ENCODE peak calls at places on chromosomes 2 and 18, in ten cellular contexts. W, Q, P, O, Y, G, S, B, L and A are unnamed samples.

GRCh38 chr2:146602856-146603255 is 1242.0 kb upstream of the ACVR2A start:
- DNase-seq in G (no peak), O (no peak), S (no peak), B (no peak), W (no peak), Y (no peak), P (no peak), L (no peak), Q (no peak), A (no peak)

GRCh38 chr2:66851449-66851872 is 416.5 kb downstream of the MEIS1 start:
- DNase-seq in P (no peak), Y (no peak), S (no peak), Q (no peak), G (no peak), L (no peak), W (no peak), B (no peak), O (no peak), A (no peak)

GRCh38 chr18:4765401-4765800 is 310.3 kb upstream of the DLGAP1 start:
- DNase-seq in P (no peak), S (no peak), W (no peak), Q (no peak), Y (no peak), G (no peak), L (no peak), B (no peak), O (no peak), A (no peak)

GRCh38 chr2:31070339-31070738 is 67.9 kb downstream of the GALNT14 start:
- DNase-seq in Y (no peak), S (no peak), W (no peak), P (no peak), O (no peak), L (no peak), B (no peak), G (no peak), Q (no peak), A (no peak)

GRCh38 chr2:95700554-95700953 is 108.8 kb downstream of the TRIM43 start:
- DNase-seq in B (no peak), W (no peak), Y (no peak), Q (no peak), P (no peak), O (no peak), G (no peak), L (no peak), S (no peak), A (no peak)

GRCh38 chr2:203451011-203451410 is 84.1 kb downstream of the RAPH1 start:
- DNase-seq in Y (no peak), B (no peak), W (no peak), L (no peak), O (no peak), S (no peak), P (no peak), Q (no peak), G (no peak), A (no peak)

GRCh38 chr2:69119104-69119503 is 106.1 kb downstream of the ANTXR1 start:
- DNase-seq in W (no peak), P (no peak), G (no peak), Y (no peak), O (no peak), Q (no peak), B (no peak), L (no peak), S (no peak), A (no peak)

GRCh38 chr2:239368906-239369584 is 31.8 kb downstream of the HDAC4 start:
- DNase-seq in W (no peak), B (no peak), S (no peak), O (peak), P (no peak), Q (no peak), Y (no peak), L (no peak), G (no peak), A (no peak)

GRCh38 chr18:36583155-36583745 is 245.6 kb downstream of the TPGS2 start:
- DNase-seq in L (no peak), B (no peak), G (no peak), O (no peak), S (no peak), P (no peak), W (no peak), Q (no peak), Y (no peak), A (no peak)

GRCh38 chr2:105454801-105455485 is 56.1 kb upstream of the FHL2 start:
- DNase-seq in B (no peak), W (no peak), P (no peak), Q (peak), O (no peak), S (no peak), Y (peak), L (no peak), G (no peak), A (no peak)

GRCh38 chr2:29273004-29273703 is 157.9 kb downstream of the CLIP4 start:
- DNase-seq in P (no peak), Y (no peak), B (no peak), L (no peak), G (no peak), Q (no peak), W (no peak), S (no peak), O (no peak), A (no peak)

GRCh38 chr2:41994177-41994576 is 53.6 kb upstream of the PKDCC start:
- DNase-seq in L (no peak), P (no peak), W (no peak), S (no peak), Q (peak), B (no peak), G (no peak), O (no peak), Y (no peak), A (no peak)

GRCh38 chr2:237718277-237718634 is 80.3 kb upstream of the RBM44 start:
- DNase-seq in S (no peak), Y (no peak), P (peak), L (no peak), W (no peak), O (no peak), Q (no peak), G (no peak), B (no peak), A (no peak)

GRCh38 chr2:26034597-26035067 is 748 bp downstream of the RAB10 start:
- DNase-seq in Y (no peak), S (no peak), L (peak), O (no peak), Q (no peak), B (no peak), G (no peak), W (no peak), P (no peak), A (no peak)

GRCh38 chr2:66113988-66114625 is 320.8 kb upstream of the MEIS1 start:
- DNase-seq in O (no peak), L (no peak), Y (no peak), B (no peak), W (no peak), G (no peak), Q (no peak), S (no peak), P (no peak), A (no peak)